ENCODE peak calls at places on chromosomes 12 and 14, in four cellular contexts. H is neural progenitor cell, K is pancreas, R is foreskin fibroblast. T is an unnamed sample.

GRCh38 chr12:69066420-69067373 is 133.7 kb upstream of the CPM start:
- DNase-seq in H (no peak), K (no peak), R (no peak), T (no peak)

GRCh38 chr12:119476951-119477350 is 116.6 kb upstream of the TMEM233 start:
- DNase-seq in H (no peak), R (no peak), K (no peak), T (no peak)

GRCh38 chr14:91719839-91720238 is 12.0 kb downstream of the CATSPERB start:
- DNase-seq in R (no peak), K (no peak), H (no peak), T (no peak)

GRCh38 chr14:55500708-55501107 is 60.3 kb upstream of the TBPL2 start:
- DNase-seq in H (no peak), R (no peak), K (no peak), T (no peak)

GRCh38 chr12:52346596-52346995 is 20.7 kb downstream of the KRT85 start:
- DNase-seq in H (no peak), K (no peak), R (no peak), T (no peak)

GRCh38 chr12:52539024-52539820 is 13.7 kb downstream of the KRT71 start:
- DNase-seq in R (peak), H (no peak), K (no peak), T (peak)

GRCh38 chr14:54209501-54210231 is 187.1 kb upstream of the CDKN3 start:
- DNase-seq in R (peak), K (no peak), H (no peak), T (peak)

GRCh38 chr14:34020014-34020413 is 69.1 kb upstream of the EGLN3 start:
- DNase-seq in H (no peak), K (no peak), R (no peak), T (no peak)

GRCh38 chr12:52837781-52838736 is 3.9 kb upstream of the KRT79 start:
- DNase-seq in K (no peak), H (no peak), R (no peak), T (peak)

GRCh38 chr12:2924019-2924418 is 33.3 kb downstream of the TULP3 start:
- DNase-seq in R (peak), H (no peak), K (no peak), T (peak)

GRCh38 chr14:103057028-103057371 is 349 bp downstream of the CDC42BPB start:
- DNase-seq in R (peak), H (no peak), K (no peak), T (no peak)

GRCh38 chr12:65948320-65949008 is 124.2 kb downstream of the HMGA2 start:
- DNase-seq in R (peak), H (peak), K (peak), T (peak)

GRCh38 chr14:91882776-91883175 is 15.4 kb upstream of the TC2N start:
- DNase-seq in H (no peak), K (no peak), R (no peak), T (no peak)

GRCh38 chr12:59999291-59999690 is 403.5 kb downstream of the SLC16A7 start:
- DNase-seq in K (no peak), R (no peak), H (no peak), T (no peak)

GRCh38 chr14:61575751-61576150 is 119.6 kb upstream of the HIF1A start:
- DNase-seq in R (no peak), H (no peak), K (no peak), T (no peak)

GRCh38 chr14:56660677-56661389 is 81.2 kb downstream of the TMEM260 start:
- DNase-seq in H (peak), R (no peak), K (no peak), T (no peak)

GRCh38 chr14:99040711-99041110 is 231.3 kb downstream of the BCL11B start:
- DNase-seq in R (no peak), K (no peak), H (no peak), T (no peak)

GRCh38 chr14:105047283-105048016 is 17.8 kb downstream of the GPR132 start:
- DNase-seq in H (no peak), K (peak), R (no peak), T (no peak)

GRCh38 chr12:107486140-107486892 is 199.3 kb upstream of the PWP1 start:
- DNase-seq in R (no peak), H (no peak), K (no peak), T (no peak)
- H3K4me3 ChIP-seq in R (no peak), H (no peak), K (no peak), T (no peak)

DNA sequence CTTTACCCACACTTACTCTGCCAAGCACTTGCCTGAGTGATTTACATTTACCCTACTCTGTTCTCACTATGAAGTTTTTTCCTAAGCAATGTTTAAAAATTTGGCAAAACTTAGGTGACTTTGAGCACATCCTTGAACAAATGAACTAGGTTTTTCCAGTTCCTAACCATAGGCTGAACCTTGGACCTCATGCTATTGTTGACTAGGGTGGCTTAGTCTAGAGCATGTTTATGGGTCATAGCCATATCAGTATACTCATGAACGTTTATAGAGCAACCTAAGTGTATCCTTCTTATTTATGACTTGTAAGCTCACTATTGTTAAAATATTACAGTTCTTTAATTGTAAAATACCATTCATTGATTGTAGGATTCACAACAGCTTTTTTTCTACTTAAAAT is 85.0 kb upstream of the KRR1 start:
- DNase-seq in H (no peak), R (no peak), K (no peak), T (no peak)
- TF ChIP-seq CTCF in H (no peak), R (no peak), K (no peak), T (no peak)

GRCh38 chr12:4567073-4567881 is 5.3 kb downstream of the DYRK4 start:
- DNase-seq in K (no peak), R (no peak), H (no peak), T (no peak)

GRCh38 chr12:4563336-4563735 is 1.3 kb downstream of the DYRK4 start:
- DNase-seq in K (no peak), R (no peak), H (no peak), T (no peak)

GRCh38 chr12:4566474-4566873 is 4.5 kb downstream of the DYRK4 start:
- DNase-seq in H (no peak), R (no peak), K (no peak), T (no peak)

GRCh38 chr12:4564819-4565218 is 2.8 kb downstream of the DYRK4 start:
- DNase-seq in H (no peak), K (no peak), R (no peak), T (no peak)

GRCh38 chr12:4562034-4562657 is at the start of gene DYRK4:
- DNase-seq in H (peak), K (peak), R (peak), T (peak)
- H3K4me3 ChIP-seq in H (no peak), K (no peak), R (peak), T (peak)

DNA sequence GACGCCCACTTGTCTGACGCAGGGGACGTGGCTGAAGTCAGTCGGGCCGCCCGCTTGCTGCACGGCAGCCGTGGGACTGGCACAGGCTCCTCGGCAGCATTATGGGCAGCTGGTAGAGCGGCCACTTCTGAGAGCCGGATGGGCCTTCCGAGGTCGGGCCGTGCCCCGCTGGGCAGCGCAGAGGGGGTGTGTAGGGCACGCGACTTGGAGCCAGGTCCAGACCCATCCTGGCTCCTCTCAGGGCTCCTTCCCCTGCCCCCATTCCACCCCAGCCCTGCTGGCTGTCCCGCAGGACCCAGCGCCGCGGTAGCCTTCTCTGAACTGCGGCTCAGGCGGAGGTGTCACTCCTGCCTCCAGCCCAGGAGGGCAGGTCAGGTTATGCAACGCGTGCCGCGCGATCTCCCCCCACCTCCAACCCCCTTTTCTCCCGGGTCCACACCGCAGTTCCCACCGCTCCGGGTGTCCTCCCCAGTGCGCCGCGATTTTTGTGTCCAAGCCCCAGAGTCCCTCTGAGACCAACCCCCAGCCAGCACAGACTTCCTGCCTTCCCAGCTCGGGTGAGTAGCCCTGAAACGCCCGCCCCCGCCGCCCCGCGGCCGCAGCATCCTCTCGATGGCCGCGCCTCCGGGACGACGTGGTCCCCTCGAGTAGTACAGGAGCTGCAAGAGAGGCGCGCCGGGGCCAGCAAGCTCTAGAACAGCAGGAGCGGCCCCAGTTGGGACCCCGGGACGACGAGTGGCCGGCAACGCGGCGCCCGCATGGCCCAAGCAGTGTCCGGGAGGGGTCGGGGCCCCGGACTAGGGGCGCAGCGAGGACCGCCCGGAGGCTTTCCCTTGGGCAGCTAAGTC is 41.1 kb upstream of the CAPRIN2 start:
- DNase-seq in H (peak), R (peak), K (peak), T (peak)
- TF ChIP-seq CTCF in H (peak), R (no peak), K (no peak), T (peak)

DNA sequence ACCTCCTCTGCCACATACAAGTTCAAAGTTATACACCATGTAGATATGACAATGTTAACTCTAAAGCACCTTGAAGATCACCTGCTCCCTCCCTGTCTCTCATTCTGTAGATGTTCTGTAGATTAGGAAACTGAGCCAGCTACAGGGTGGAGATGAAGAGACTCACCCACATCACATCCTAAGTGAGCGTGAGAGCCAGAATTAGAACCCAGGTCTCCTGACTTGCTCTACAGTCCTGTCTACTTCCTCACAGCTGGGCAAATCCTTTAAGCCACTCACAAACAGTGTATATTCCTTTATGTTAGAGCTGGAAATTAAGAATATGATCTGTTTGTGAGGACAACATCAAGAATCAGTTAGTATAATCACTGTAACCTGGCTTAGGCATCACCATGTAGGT is 1.8 kb downstream of the APPL2 start:
- DNase-seq in K (no peak), R (no peak), H (no peak), T (no peak)
- H3K4me3 ChIP-seq in K (no peak), R (peak), H (peak), T (peak)